ENCODE peak calls at places on chromosomes 7 and 10, in seven cellular contexts. One of them, this sample, is unnamed.

GRCh38 chr10:58637372-58637771 is 124.7 kb downstream of the BICC1 start:
- DNase-seq in transverse colon: no peak
- DNase-seq in sigmoid colon: no peak
- DNase-seq in ovary: no peak
- DNase-seq in body of pancreas: no peak
- DNase-seq in adrenal gland: no peak
- DNase-seq in IMR-90: no peak
- DNase-seq in this sample: no peak

GRCh38 chr10:4654496-4654895 is 171.5 kb upstream of the AKR1E2 start:
- DNase-seq in transverse colon: no peak
- DNase-seq in sigmoid colon: no peak
- DNase-seq in ovary: no peak
- DNase-seq in body of pancreas: no peak
- DNase-seq in adrenal gland: no peak
- DNase-seq in IMR-90: no peak
- DNase-seq in this sample: no peak

GRCh38 chr7:107996072-107996824 is 6.7 kb downstream of the LAMB1 start:
- DNase-seq in transverse colon: no peak
- DNase-seq in sigmoid colon: no peak
- DNase-seq in ovary: no peak
- DNase-seq in body of pancreas: no peak
- DNase-seq in adrenal gland: no peak
- DNase-seq in IMR-90: peak; percentile 71
- DNase-seq in this sample: no peak

GRCh38 chr7:34756691-34757090 is 98.7 kb downstream of the NPSR1 start:
- DNase-seq in transverse colon: no peak
- DNase-seq in sigmoid colon: no peak
- DNase-seq in ovary: no peak
- DNase-seq in body of pancreas: no peak
- DNase-seq in adrenal gland: no peak
- DNase-seq in IMR-90: no peak
- DNase-seq in this sample: no peak

GRCh38 chr7:68929712-68930395 is 668.4 kb upstream of the AUTS2 start:
- DNase-seq in transverse colon: no peak
- DNase-seq in sigmoid colon: no peak
- DNase-seq in ovary: no peak
- DNase-seq in body of pancreas: no peak
- DNase-seq in adrenal gland: no peak
- DNase-seq in IMR-90: peak; percentile 2
- DNase-seq in this sample: no peak

GRCh38 chr10:21528452-21529235 is 3.2 kb upstream of the SKIDA1 start:
- DNase-seq in transverse colon: no peak
- DNase-seq in sigmoid colon: no peak
- DNase-seq in ovary: no peak
- DNase-seq in body of pancreas: no peak
- DNase-seq in adrenal gland: no peak
- DNase-seq in IMR-90: no peak
- DNase-seq in this sample: no peak

GRCh38 chr10:58856508-58857240 is 319.8 kb upstream of the PHYHIPL start:
- DNase-seq in transverse colon: no peak
- DNase-seq in sigmoid colon: no peak
- DNase-seq in ovary: no peak
- DNase-seq in body of pancreas: peak; percentile 69
- DNase-seq in adrenal gland: peak; percentile 24
- DNase-seq in IMR-90: peak; percentile 96
- DNase-seq in this sample: peak; percentile 53

GRCh38 chr7:5694221-5694754 is 87.2 kb downstream of the RNF216 start:
- DNase-seq in transverse colon: no peak
- DNase-seq in sigmoid colon: peak; percentile 88
- DNase-seq in ovary: no peak
- DNase-seq in body of pancreas: no peak
- DNase-seq in adrenal gland: no peak
- DNase-seq in IMR-90: peak; percentile 97
- DNase-seq in this sample: no peak

GRCh38 chr10:37403776-37404175 is 278.4 kb downstream of the ANKRD30A start:
- DNase-seq in transverse colon: no peak
- DNase-seq in sigmoid colon: no peak
- DNase-seq in ovary: no peak
- DNase-seq in body of pancreas: no peak
- DNase-seq in adrenal gland: no peak
- DNase-seq in IMR-90: no peak
- DNase-seq in this sample: no peak

GRCh38 chr7:105689093-105689819 is 108.0 kb upstream of the EFCAB10 start:
- DNase-seq in transverse colon: no peak
- DNase-seq in sigmoid colon: peak; percentile 24
- DNase-seq in ovary: no peak
- DNase-seq in body of pancreas: no peak
- DNase-seq in adrenal gland: no peak
- DNase-seq in IMR-90: no peak
- DNase-seq in this sample: no peak

GRCh38 chr10:117594722-117595121 is 52.2 kb downstream of the EMX2 start:
- DNase-seq in transverse colon: no peak
- DNase-seq in sigmoid colon: no peak
- DNase-seq in ovary: no peak
- DNase-seq in body of pancreas: no peak
- DNase-seq in adrenal gland: no peak
- DNase-seq in IMR-90: no peak
- DNase-seq in this sample: no peak

GRCh38 chr7:131370523-131370968 is 42.9 kb downstream of the MKLN1 start:
- DNase-seq in transverse colon: no peak
- DNase-seq in sigmoid colon: no peak
- DNase-seq in ovary: no peak
- DNase-seq in body of pancreas: no peak
- DNase-seq in adrenal gland: no peak
- DNase-seq in IMR-90: peak; percentile 66
- DNase-seq in this sample: no peak

GRCh38 chr10:60798031-60798430 is 19.8 kb downstream of the CDK1 start:
- DNase-seq in transverse colon: no peak
- DNase-seq in sigmoid colon: no peak
- DNase-seq in ovary: no peak
- DNase-seq in body of pancreas: no peak
- DNase-seq in adrenal gland: no peak
- DNase-seq in IMR-90: peak; percentile 38
- DNase-seq in this sample: no peak

GRCh38 chr7:4143511-4144160 is 538.5 kb upstream of the FOXK1 start:
- DNase-seq in transverse colon: no peak
- DNase-seq in sigmoid colon: no peak
- DNase-seq in ovary: no peak
- DNase-seq in body of pancreas: no peak
- DNase-seq in adrenal gland: no peak
- DNase-seq in IMR-90: no peak
- DNase-seq in this sample: no peak

GRCh38 chr7:145848691-145849090 is 267.9 kb upstream of the CNTNAP2 start:
- DNase-seq in transverse colon: no peak
- DNase-seq in sigmoid colon: no peak
- DNase-seq in ovary: no peak
- DNase-seq in body of pancreas: no peak
- DNase-seq in adrenal gland: no peak
- DNase-seq in IMR-90: no peak
- DNase-seq in this sample: no peak

GRCh38 chr10:24811906-24812305 is 88.2 kb upstream of the ARHGAP21 start:
- DNase-seq in transverse colon: no peak
- DNase-seq in sigmoid colon: no peak
- DNase-seq in ovary: no peak
- DNase-seq in body of pancreas: no peak
- DNase-seq in adrenal gland: no peak
- DNase-seq in IMR-90: no peak
- DNase-seq in this sample: no peak

GRCh38 chr7:28830831-28831230 is 127.3 kb downstream of the TRIL start:
- DNase-seq in transverse colon: no peak
- DNase-seq in sigmoid colon: no peak
- DNase-seq in ovary: no peak
- DNase-seq in body of pancreas: no peak
- DNase-seq in adrenal gland: no peak
- DNase-seq in IMR-90: no peak
- DNase-seq in this sample: no peak

GRCh38 chr7:131610007-131610406 is 53.6 kb upstream of the PODXL start:
- DNase-seq in transverse colon: no peak
- DNase-seq in sigmoid colon: no peak
- DNase-seq in ovary: no peak
- DNase-seq in body of pancreas: no peak
- DNase-seq in adrenal gland: no peak
- DNase-seq in IMR-90: no peak
- DNase-seq in this sample: no peak

GRCh38 chr10:110101464-110102144 is 93.8 kb downstream of the ADD3 start:
- DNase-seq in transverse colon: no peak
- DNase-seq in sigmoid colon: no peak
- DNase-seq in ovary: no peak
- DNase-seq in body of pancreas: no peak
- DNase-seq in adrenal gland: peak; percentile 31
- DNase-seq in IMR-90: no peak
- DNase-seq in this sample: no peak

GRCh38 chr7:85947767-85948166 is 695.9 kb upstream of the GRM3 start:
- DNase-seq in transverse colon: no peak
- DNase-seq in sigmoid colon: no peak
- DNase-seq in ovary: no peak
- DNase-seq in body of pancreas: no peak
- DNase-seq in adrenal gland: no peak
- DNase-seq in IMR-90: no peak
- DNase-seq in this sample: no peak

GRCh38 chr10:71575934-71576801 is 143.4 kb downstream of the C10orf105 start:
- DNase-seq in transverse colon: no peak
- DNase-seq in sigmoid colon: no peak
- DNase-seq in ovary: no peak
- DNase-seq in body of pancreas: no peak
- DNase-seq in adrenal gland: no peak
- DNase-seq in IMR-90: no peak
- DNase-seq in this sample: no peak

GRCh38 chr10:132390455-132391371 is 6.3 kb upstream of the PWWP2B start:
- DNase-seq in transverse colon: peak; percentile 4
- DNase-seq in sigmoid colon: peak; percentile 58
- DNase-seq in ovary: peak; percentile 31
- DNase-seq in body of pancreas: no peak
- DNase-seq in adrenal gland: peak; percentile 26
- DNase-seq in IMR-90: no peak
- DNase-seq in this sample: no peak

GRCh38 chr7:86745019-86745745 is 101.5 kb downstream of the GRM3 start:
- DNase-seq in transverse colon: no peak
- DNase-seq in sigmoid colon: no peak
- DNase-seq in ovary: no peak
- DNase-seq in body of pancreas: peak; percentile 43
- DNase-seq in adrenal gland: peak; percentile 15
- DNase-seq in IMR-90: no peak
- DNase-seq in this sample: no peak

GRCh38 chr7:44963526-44964290 is 15.1 kb downstream of the MYO1G start:
- DNase-seq in transverse colon: no peak
- DNase-seq in sigmoid colon: no peak
- DNase-seq in ovary: no peak
- DNase-seq in body of pancreas: no peak
- DNase-seq in adrenal gland: no peak
- DNase-seq in IMR-90: no peak
- DNase-seq in this sample: peak; percentile 73

GRCh38 chr7:44965937-44966730 is 12.7 kb downstream of the MYO1G start:
- DNase-seq in transverse colon: no peak
- DNase-seq in sigmoid colon: peak; percentile 39
- DNase-seq in ovary: no peak
- DNase-seq in body of pancreas: no peak
- DNase-seq in adrenal gland: no peak
- DNase-seq in IMR-90: no peak
- DNase-seq in this sample: peak; percentile 68

GRCh38 chr7:44964384-44964830 is 14.4 kb downstream of the MYO1G start:
- DNase-seq in transverse colon: no peak
- DNase-seq in sigmoid colon: no peak
- DNase-seq in ovary: no peak
- DNase-seq in body of pancreas: no peak
- DNase-seq in adrenal gland: no peak
- DNase-seq in IMR-90: peak; percentile 28
- DNase-seq in this sample: no peak

GRCh38 chr7:44965441-44965903 is 13.3 kb downstream of the MYO1G start:
- DNase-seq in transverse colon: no peak
- DNase-seq in sigmoid colon: peak; percentile 37
- DNase-seq in ovary: no peak
- DNase-seq in body of pancreas: no peak
- DNase-seq in adrenal gland: no peak
- DNase-seq in IMR-90: no peak
- DNase-seq in this sample: no peak

GRCh38 chr7:44964831-44965440 is 13.9 kb downstream of the MYO1G start:
- DNase-seq in transverse colon: no peak
- DNase-seq in sigmoid colon: peak; percentile 58
- DNase-seq in ovary: no peak
- DNase-seq in body of pancreas: no peak
- DNase-seq in adrenal gland: no peak
- DNase-seq in IMR-90: no peak
- DNase-seq in this sample: peak; percentile 40
- TF ChIP-seq POLR2A in transverse colon: no peak
- TF ChIP-seq POLR2A in sigmoid colon: no peak
- TF ChIP-seq POLR2A in ovary: no peak
- TF ChIP-seq POLR2A in body of pancreas: no peak
- TF ChIP-seq POLR2A in adrenal gland: no peak
- TF ChIP-seq POLR2A in IMR-90: no peak
- TF ChIP-seq POLR2A in this sample: no peak

GRCh38 chr7:152859781-152860191 is 100.2 kb downstream of the ACTR3B start:
- DNase-seq in transverse colon: no peak
- DNase-seq in sigmoid colon: no peak
- DNase-seq in ovary: no peak
- DNase-seq in body of pancreas: no peak
- DNase-seq in adrenal gland: no peak
- DNase-seq in IMR-90: no peak
- DNase-seq in this sample: peak; percentile 39
- TF ChIP-seq CTCF in transverse colon: no peak
- TF ChIP-seq CTCF in sigmoid colon: no peak
- TF ChIP-seq CTCF in ovary: no peak
- TF ChIP-seq CTCF in body of pancreas: no peak
- TF ChIP-seq CTCF in adrenal gland: no peak
- TF ChIP-seq CTCF in IMR-90: peak; percentile 12
- TF ChIP-seq CTCF in this sample: no peak

DNA sequence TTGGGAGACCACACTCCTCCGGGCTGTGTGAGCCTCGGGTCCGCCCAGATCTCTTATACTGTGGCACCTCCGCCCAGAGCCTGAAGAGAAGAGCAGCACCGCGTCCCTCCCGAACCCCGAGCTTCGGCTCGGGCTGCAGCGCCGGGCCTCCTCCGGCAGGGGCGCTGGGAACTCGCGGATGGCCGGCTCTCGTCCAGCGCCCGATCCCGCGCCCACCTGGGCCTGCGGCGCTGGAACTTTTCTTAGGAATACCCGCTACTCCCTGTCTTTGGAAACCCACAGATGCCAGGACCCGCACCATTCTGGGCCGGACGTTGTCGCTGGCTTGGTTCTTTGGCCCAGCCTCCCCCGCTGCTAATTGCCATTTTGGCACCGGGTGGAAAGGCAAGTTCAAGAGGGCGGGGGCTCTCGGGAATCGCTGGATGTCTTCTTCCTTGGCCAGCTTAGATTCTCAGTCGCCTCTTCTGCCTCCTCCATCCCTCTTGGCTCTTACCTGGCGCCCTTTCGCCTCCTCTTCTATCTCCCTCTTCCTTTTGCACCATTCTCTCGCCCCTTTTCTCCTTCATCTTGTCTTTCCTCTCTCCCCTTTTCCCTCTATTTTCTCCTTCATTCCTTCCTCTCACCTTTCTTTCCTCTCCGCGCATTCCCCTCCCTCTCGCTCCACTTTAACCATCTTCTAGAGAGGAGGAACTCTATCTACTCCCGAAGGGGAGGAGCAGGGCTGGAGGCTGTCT is 2.1 kb upstream of the SORCS3 start:
- DNase-seq in transverse colon: no peak
- DNase-seq in sigmoid colon: no peak
- DNase-seq in ovary: no peak
- DNase-seq in body of pancreas: no peak
- DNase-seq in adrenal gland: no peak
- DNase-seq in IMR-90: no peak
- DNase-seq in this sample: no peak
- H3K4me3 ChIP-seq in transverse colon: no peak overlapping the region
- H3K4me3 ChIP-seq in sigmoid colon: peak overlapping the region; percentile 38
- H3K4me3 ChIP-seq in ovary: no peak overlapping the region
- H3K4me3 ChIP-seq in body of pancreas: no peak overlapping the region
- H3K4me3 ChIP-seq in adrenal gland: no peak overlapping the region
- H3K4me3 ChIP-seq in IMR-90: no peak overlapping the region
- H3K4me3 ChIP-seq in this sample: no peak overlapping the region

GRCh38 chr10:104353325-104354048 is at the start of gene CFAP58:
- DNase-seq in transverse colon: peak; percentile 96
- DNase-seq in sigmoid colon: peak; percentile 94
- DNase-seq in ovary: peak; percentile 97
- DNase-seq in body of pancreas: peak; percentile 96
- DNase-seq in adrenal gland: peak; percentile 96
- DNase-seq in IMR-90: peak; percentile 70
- DNase-seq in this sample: peak; percentile 98
- TF ChIP-seq POLR2A in transverse colon: no peak
- TF ChIP-seq POLR2A in sigmoid colon: no peak
- TF ChIP-seq POLR2A in ovary: peak; percentile 6
- TF ChIP-seq POLR2A in body of pancreas: no peak
- TF ChIP-seq POLR2A in adrenal gland: no peak
- TF ChIP-seq POLR2A in IMR-90: no peak
- TF ChIP-seq POLR2A in this sample: no peak

This sample was measured in lower leg skin.